ENCODE peak calls at places on chromosomes 1 and 21, in eight cellular contexts. L is Calu3, C is right lobe of liver, D is RWPE1, Q is lower leg skin, W is ovary, B is BJ, I is activated B cell treated with CpG ODN at 0.5 μM for 24 hours. V is an unnamed sample.

GRCh38 chr1:231357831-231358354 is 19.8 kb downstream of the SPRTN start:
- DNase-seq in L (peak; percentile 33), C (no peak), D (peak; percentile 52), Q (no peak), W (no peak), B (peak; percentile 18), I (no peak), V (peak; percentile 81)

GRCh38 chr1:230899845-230900251 is 31.5 kb upstream of the C1orf198 start:
- DNase-seq in L (no peak), C (no peak), D (no peak), Q (no peak), W (no peak), B (peak; percentile 61), I (no peak), V (peak; percentile 95)

GRCh38 chr1:40662864-40663263 is 2.6 kb downstream of the RIMS3 start:
- DNase-seq in L (no peak), C (no peak), D (peak; percentile 49), Q (no peak), W (no peak), B (no peak), I (no peak), V (peak; percentile 17)

GRCh38 chr1:3066250-3066711 is 2.7 kb upstream of the PRDM16 start:
- DNase-seq in L (no peak), C (peak; percentile 75), D (no peak), Q (peak; percentile 74), W (peak; percentile 57), B (no peak), I (no peak), V (no peak)

GRCh38 chr1:39490596-39491145 is 765 bp upstream of the BMP8A start:
- DNase-seq in L (no peak), C (no peak), D (no peak), Q (peak; percentile 78), W (no peak), B (no peak), I (peak; percentile 32), V (no peak)

GRCh38 chr1:237672748-237673147 is 218.0 kb downstream of the ZP4 start:
- DNase-seq in L (peak; percentile 47), C (no peak), D (no peak), Q (no peak), W (no peak), B (no peak), I (no peak), V (no peak)

GRCh38 chr1:172431721-172432192 is 11.3 kb downstream of the C1orf105 start:
- DNase-seq in L (peak; percentile 80), C (no peak), D (no peak), Q (peak; percentile 87), W (no peak), B (no peak), I (no peak), V (no peak)

GRCh38 chr1:221897312-221897711 is 155.4 kb upstream of the DUSP10 start:
- DNase-seq in L (no peak), C (no peak), D (no peak), Q (no peak), W (no peak), B (peak; percentile 60), I (no peak), V (peak; percentile 26)

GRCh38 chr1:119878171-119878570 is 18.1 kb downstream of the ADAM30 start:
- DNase-seq in L (no peak), C (no peak), D (no peak), Q (no peak), W (no peak), B (no peak), I (no peak), V (no peak)

GRCh38 chr1:168408531-168409242 is 128.0 kb downstream of the TBX19 start:
- DNase-seq in L (peak; percentile 58), C (no peak), D (peak; percentile 74), Q (no peak), W (no peak), B (no peak), I (no peak), V (peak; percentile 21)

GRCh38 chr1:243428084-243428483 is 172.2 kb downstream of the SDCCAG8 start:
- DNase-seq in L (no peak), C (no peak), D (no peak), Q (no peak), W (no peak), B (no peak), I (no peak), V (no peak)

GRCh38 chr1:116913941-116914340 is 4.2 kb downstream of the PTGFRN start:
- DNase-seq in L (no peak), C (no peak), D (no peak), Q (no peak), W (no peak), B (no peak), I (no peak), V (no peak)

GRCh38 chr1:1680912-1681273 is 11.7 kb downstream of the SLC35E2B start:
- DNase-seq in L (no peak), C (peak; percentile 24), D (no peak), Q (no peak), W (peak; percentile 17), B (no peak), I (no peak), V (peak; percentile 65)

GRCh38 chr1:197585809-197586208 is 189.5 kb downstream of the DENND1B start:
- DNase-seq in L (no peak), C (no peak), D (no peak), Q (no peak), W (no peak), B (no peak), I (no peak), V (no peak)

GRCh38 chr1:98331718-98332311 is 329.7 kb upstream of the SNX7 start:
- DNase-seq in L (no peak), C (no peak), D (no peak), Q (no peak), W (no peak), B (no peak), I (no peak), V (peak; percentile 53)

GRCh38 chr1:113659010-113659409 is 100.3 kb downstream of the PHTF1 start:
- DNase-seq in L (no peak), C (no peak), D (no peak), Q (no peak), W (no peak), B (no peak), I (no peak), V (no peak)

GRCh38 chr1:208910161-208910560 is 666.0 kb upstream of the PLXNA2 start:
- DNase-seq in L (no peak), C (no peak), D (no peak), Q (no peak), W (no peak), B (no peak), I (no peak), V (no peak)

GRCh38 chr1:232127190-232127589 is 500.6 kb downstream of the DISC1 start:
- DNase-seq in L (no peak), C (no peak), D (peak; percentile 64), Q (no peak), W (no peak), B (peak; percentile 56), I (no peak), V (peak; percentile 81)

GRCh38 chr1:20359451-20360330 is 69.0 kb downstream of the VWA5B1 start:
- DNase-seq in L (peak; percentile 62), C (no peak), D (no peak), Q (no peak), W (no peak), B (no peak), I (no peak), V (no peak)

GRCh38 chr1:13703558-13704485 is 3.8 kb downstream of the PRDM2 start:
- DNase-seq in L (no peak), C (no peak), D (no peak), Q (no peak), W (no peak), B (no peak), I (no peak), V (no peak)

GRCh38 chr1:230507671-230508407 is 81.7 kb upstream of the PGBD5 start:
- DNase-seq in L (no peak), C (no peak), D (peak; percentile 10), Q (no peak), W (no peak), B (no peak), I (no peak), V (no peak)

DNA sequence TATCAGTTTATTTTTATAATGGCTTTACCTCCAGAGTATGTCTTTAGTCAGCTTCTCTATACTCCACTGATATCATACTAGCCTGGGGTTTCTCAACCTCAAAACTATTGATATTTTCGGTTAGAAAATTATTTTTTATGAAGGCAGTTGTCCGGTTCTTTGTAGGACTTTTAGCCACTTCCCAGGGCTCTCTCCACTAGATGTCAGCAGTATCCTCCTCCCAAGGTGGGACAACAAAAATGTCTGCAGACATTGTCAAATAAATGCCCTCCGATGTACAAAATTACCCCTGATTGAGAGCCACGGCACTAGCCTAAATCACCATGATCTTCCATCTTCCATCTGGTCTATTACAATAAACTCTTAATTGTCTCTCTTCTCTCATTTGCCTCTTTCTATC is 4.1 kb upstream of the GRIK1 start:
- DNase-seq in L (no peak), C (no peak), D (no peak), Q (no peak), W (no peak), B (no peak), I (no peak), V (peak; percentile 13)
- TF ChIP-seq CTCF in L (no peak), C (no peak), D (peak; percentile 31), Q (no peak), W (no peak), B (no peak), I (no peak), V (peak; percentile 50)

DNA sequence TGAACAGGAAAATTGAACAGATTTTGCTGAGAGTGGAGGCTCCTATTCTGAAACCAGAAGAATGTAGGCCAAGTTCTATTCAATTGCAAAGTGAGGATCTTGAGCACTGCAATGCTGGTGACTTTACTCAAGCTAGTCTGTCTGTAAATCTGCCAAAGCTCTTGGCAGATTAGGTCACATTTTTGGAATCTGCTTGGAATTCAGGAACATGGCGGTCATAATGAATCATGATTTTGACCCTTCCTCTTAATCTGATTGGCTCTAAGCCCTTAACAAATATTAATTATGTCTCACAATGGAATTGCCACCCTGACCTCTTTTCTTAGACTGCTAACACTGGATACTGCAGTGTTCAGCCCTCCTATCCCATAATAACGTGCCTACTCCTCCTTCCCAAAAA is 7.2 kb upstream of the GNG12 start:
- DNase-seq in L (no peak), C (no peak), D (no peak), Q (no peak), W (no peak), B (peak; percentile 71), I (no peak), V (peak; percentile 94)
- TF ChIP-seq CTCF in L (no peak), C (no peak), D (no peak), Q (no peak), W (no peak), B (no peak), I (no peak), V (no peak)

GRCh38 chr1:89953072-89953626 is 41.8 kb upstream of the ZNF326 start:
- DNase-seq in L (peak; percentile 80), C (no peak), D (peak; percentile 90), Q (no peak), W (no peak), B (peak; percentile 92), I (no peak), V (peak; percentile 82)
- TF ChIP-seq CTCF in L (no peak), C (peak; percentile 30), D (no peak), Q (no peak), W (no peak), B (no peak), I (no peak), V (peak; percentile 46)

DNA sequence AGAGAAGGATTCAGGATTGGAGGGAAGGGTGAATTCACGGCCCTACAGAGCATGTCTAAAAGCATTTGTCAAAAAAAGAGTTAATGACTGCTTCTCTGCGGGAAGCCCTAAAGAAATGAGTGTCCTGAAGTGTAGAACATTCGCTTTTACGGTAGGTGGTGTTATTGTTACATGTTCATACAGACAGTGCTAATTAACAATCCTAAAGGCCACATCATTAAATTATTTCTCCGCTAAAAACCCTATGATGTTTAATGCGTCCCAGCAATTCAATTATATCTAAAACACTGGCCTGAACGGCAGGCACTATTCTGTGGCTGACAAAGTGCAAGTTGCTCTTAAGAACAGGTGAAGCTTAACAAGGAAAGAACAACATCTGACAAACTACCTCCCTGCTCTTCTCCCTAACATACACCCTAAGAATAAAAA is 112.3 kb upstream of the NFIA start:
- DNase-seq in L (no peak), C (no peak), D (peak; percentile 54), Q (no peak), W (no peak), B (no peak), I (no peak), V (peak; percentile 71)
- TF ChIP-seq CTCF in L (no peak), C (peak; percentile 37), D (peak; percentile 52), Q (no peak), W (peak; percentile 68), B (peak; percentile 29), I (no peak), V (peak; percentile 56)

V was measured in choroid plexus epithelial cell.